ENCODE peak calls at places on chromosome 16, in five cellular contexts. O is K562, C is A549, J is GM12878, A is WTC11. S is an unnamed sample.

GRCh38 chr16:46591257-46591656 is 29.9 kb downstream of the SHCBP1 start:
- DNase-seq in J (no peak), C (no peak), A (no peak), O (no peak), S (no peak)

GRCh38 chr16:84387021-84387420 is 18.7 kb downstream of the ATP2C2 start:
- DNase-seq in J (no peak), A (no peak), O (no peak), C (no peak), S (no peak)

GRCh38 chr16:6573577-6573976 is 759.1 kb upstream of the RBFOX1 start:
- DNase-seq in J (no peak), O (peak), A (no peak), C (no peak), S (peak)

GRCh38 chr16:23274968-23275367 is 27.1 kb upstream of the SCNN1B start:
- DNase-seq in C (no peak), O (peak), J (no peak), A (no peak), S (peak)

GRCh38 chr16:50462793-50463507 is 85.2 kb upstream of the NKD1 start:
- DNase-seq in A (peak), O (no peak), J (no peak), C (no peak), S (peak)

GRCh38 chr16:79047337-79047736 is 553.2 kb downstream of the MAF start:
- DNase-seq in C (peak), J (no peak), A (no peak), O (peak), S (peak)

GRCh38 chr16:31754998-31755615 is 118.5 kb upstream of the ZNF267 start:
- DNase-seq in J (no peak), O (no peak), C (no peak), A (no peak), S (no peak)

GRCh38 chr16:65178151-65178550 is 56.3 kb upstream of the CDH11 start:
- DNase-seq in C (no peak), J (no peak), O (no peak), A (no peak), S (no peak)

GRCh38 chr16:53829186-53829747 is 125.3 kb downstream of the FTO start:
- DNase-seq in C (no peak), O (no peak), A (no peak), J (no peak), S (no peak)

GRCh38 chr16:66539628-66540469 is 10.1 kb downstream of the TK2 start:
- DNase-seq in J (no peak), A (no peak), O (no peak), C (no peak), S (no peak)

GRCh38 chr16:61879-62281 is 8.3 kb downstream of the SNRNP25 start:
- DNase-seq in C (no peak), J (no peak), O (no peak), A (no peak), S (no peak)

GRCh38 chr16:17463335-17463734 is 7.4 kb downstream of the XYLT1 start:
- DNase-seq in J (no peak), O (no peak), A (no peak), C (no peak), S (no peak)

GRCh38 chr16:54362801-54363200 is 76.2 kb upstream of the IRX3 start:
- DNase-seq in C (no peak), A (no peak), O (no peak), J (no peak), S (no peak)

GRCh38 chr16:51556694-51557327 is 405.7 kb upstream of the SALL1 start:
- DNase-seq in O (no peak), C (peak), A (no peak), J (no peak), S (no peak)

GRCh38 chr16:22665803-22666202 is 148.2 kb upstream of the HS3ST2 start:
- DNase-seq in C (no peak), A (no peak), J (no peak), O (no peak), S (no peak)

GRCh38 chr16:48206594-48207242 is 37.4 kb upstream of the LONP2 start:
- DNase-seq in J (no peak), C (no peak), O (no peak), A (no peak), S (peak)

GRCh38 chr16:82773018-82773417 is 146.2 kb downstream of the CDH13 start:
- DNase-seq in C (no peak), O (no peak), J (no peak), A (no peak), S (no peak)

GRCh38 chr16:48197294-48197693 is 41.5 kb upstream of the ABCC12 start:
- DNase-seq in O (no peak), J (no peak), A (no peak), C (no peak), S (no peak)

GRCh38 chr16:75726390-75726789 is at the start of gene CPHXL:
- DNase-seq in O (no peak), A (no peak), C (no peak), J (no peak), S (no peak)

GRCh38 chr16:81522141-81522701 is 77.6 kb downstream of the CMIP start:
- DNase-seq in J (no peak), C (no peak), A (peak), O (peak), S (no peak)

GRCh38 chr16:27103954-27104353 is 37.2 kb downstream of the C16orf82 start:
- DNase-seq in C (no peak), A (no peak), J (no peak), O (no peak), S (no peak)

GRCh38 chr16:84299734-84300440 is 5.2 kb downstream of the WFDC1 start:
- DNase-seq in J (no peak), A (peak), C (no peak), O (no peak), S (no peak)

GRCh38 chr16:74699666-74700065 is 996 bp downstream of the MLKL start:
- DNase-seq in A (no peak), J (no peak), C (no peak), O (no peak), S (no peak)

GRCh38 chr16:57049678-57050077 is 42.7 kb upstream of the CPNE2 start:
- DNase-seq in C (no peak), J (peak), A (no peak), O (no peak), S (no peak)

GRCh38 chr16:53781023-53781605 is 77.2 kb downstream of the FTO start:
- DNase-seq in O (no peak), C (no peak), A (no peak), J (no peak), S (peak)

GRCh38 chr16:89672177-89672941 is 14.1 kb upstream of the CDK10 start:
- DNase-seq in O (no peak), J (no peak), A (no peak), C (no peak), S (no peak)

GRCh38 chr16:3959148-3959547 is 78.6 kb upstream of the CREBBP start:
- DNase-seq in A (no peak), J (no peak), C (no peak), O (no peak), S (no peak)

GRCh38 chr16:78300469-78300868 is 201.0 kb downstream of the WWOX start:
- DNase-seq in A (no peak), J (no peak), O (no peak), C (no peak), S (no peak)

GRCh38 chr16:797120-797420 is 3.5 kb downstream of the GNG13 start:
- DNase-seq in J (no peak), O (peak), A (peak), C (no peak), S (no peak)

GRCh38 chr16:58608601-58609136 is 21.0 kb downstream of the CNOT1 start:
- DNase-seq in C (no peak), A (no peak), J (no peak), O (no peak), S (no peak)

GRCh38 chr16:47925811-47926460 is 229.9 kb downstream of the ABCC12 start:
- DNase-seq in O (no peak), C (no peak), A (no peak), J (no peak), S (no peak)

GRCh38 chr16:4606354-4606753 is 8.3 kb downstream of the UBALD1 start:
- DNase-seq in J (no peak), A (no peak), O (no peak), C (no peak), S (no peak)

GRCh38 chr16:50257876-50258275 is 8.5 kb upstream of the ADCY7 start:
- DNase-seq in O (no peak), J (no peak), C (no peak), A (no peak), S (no peak)

GRCh38 chr16:86854895-86855294 is 276.5 kb downstream of the FOXL1 start:
- DNase-seq in A (no peak), O (no peak), J (no peak), C (peak), S (no peak)

GRCh38 chr16:86854058-86854621 is 275.8 kb downstream of the FOXL1 start:
- DNase-seq in A (no peak), J (no peak), O (no peak), C (no peak), S (no peak)

GRCh38 chr16:86848821-86849220 is 270.5 kb downstream of the FOXL1 start:
- DNase-seq in A (no peak), J (no peak), C (no peak), O (no peak), S (no peak)

GRCh38 chr16:86852135-86852534 is 273.8 kb downstream of the FOXL1 start:
- DNase-seq in C (no peak), J (no peak), O (no peak), A (no peak), S (no peak)

GRCh38 chr16:86850675-86851074 is 272.3 kb downstream of the FOXL1 start:
- DNase-seq in J (no peak), A (no peak), C (no peak), O (no peak), S (no peak)
- TF ChIP-seq ESRRA in J (no peak), A (no peak), C (no peak), O (no peak), S (no peak)

GRCh38 chr16:86679490-86679889 is 101.1 kb downstream of the FOXL1 start:
- DNase-seq in J (no peak), C (no peak), A (no peak), O (no peak), S (no peak)
- TF ChIP-seq ESRRA in J (no peak), C (no peak), A (no peak), O (no peak), S (no peak)

GRCh38 chr16:30526137-30526822 is at the start of gene ZNF768:
- DNase-seq in C (peak), O (peak), A (peak), J (no peak), S (peak)
- TF ChIP-seq ESRRA in C (no peak), O (no peak), A (no peak), J (no peak), S (no peak)

GRCh38 chr16:28319476-28320022 is 27.2 kb downstream of the SBK1 start:
- DNase-seq in A (no peak), C (no peak), O (no peak), J (no peak), S (no peak)
- TF ChIP-seq ESRRA in A (no peak), C (no peak), O (no peak), J (no peak), S (no peak)